ENCODE peak calls at places on chromosomes 4 and X, in four cellular contexts. One of them, this sample, is unnamed.

GRCh38 chr4:118684873-118685811 is at the start of gene METTL14:
- DNase-seq in K562: peak
- DNase-seq in SK-N-SH: peak
- DNase-seq in HepG2: peak
- DNase-seq in this sample: peak

GRCh38 chr4:11130195-11130975 is 298.3 kb downstream of the HS3ST1 start:
- DNase-seq in K562: no peak
- DNase-seq in SK-N-SH: no peak
- DNase-seq in HepG2: no peak
- DNase-seq in this sample: no peak

GRCh38 chrX:17497193-17497592 is 122.2 kb downstream of the NHS start:
- DNase-seq in K562: no peak
- DNase-seq in SK-N-SH: no peak
- DNase-seq in HepG2: no peak
- DNase-seq in this sample: no peak

GRCh38 chr4:147548251-147548650 is 67.4 kb downstream of the EDNRA start:
- DNase-seq in K562: no peak
- DNase-seq in SK-N-SH: no peak
- DNase-seq in HepG2: no peak
- DNase-seq in this sample: no peak

GRCh38 chr4:172892300-172892699 is 276.3 kb upstream of the GALNT7 start:
- DNase-seq in K562: peak
- DNase-seq in SK-N-SH: no peak
- DNase-seq in HepG2: no peak
- DNase-seq in this sample: peak

GRCh38 chrX:86383681-86384540 is 235.7 kb downstream of the DACH2 start:
- DNase-seq in K562: no peak
- DNase-seq in SK-N-SH: no peak
- DNase-seq in HepG2: no peak
- DNase-seq in this sample: no peak

GRCh38 chrX:10064736-10065135 is 92.0 kb upstream of the CLCN4 start:
- DNase-seq in K562: no peak
- DNase-seq in SK-N-SH: no peak
- DNase-seq in HepG2: no peak
- DNase-seq in this sample: no peak

GRCh38 chr4:106287353-106287969 is 28.5 kb downstream of the TBCK start:
- DNase-seq in K562: peak
- DNase-seq in SK-N-SH: no peak
- DNase-seq in HepG2: peak
- DNase-seq in this sample: no peak

GRCh38 chr4:111127842-111128241 is 505.0 kb upstream of the PITX2 start:
- DNase-seq in K562: no peak
- DNase-seq in SK-N-SH: no peak
- DNase-seq in HepG2: no peak
- DNase-seq in this sample: no peak

GRCh38 chrX:68939868-68940267 is 111.0 kb downstream of the EFNB1 start:
- DNase-seq in K562: no peak
- DNase-seq in SK-N-SH: no peak
- DNase-seq in HepG2: no peak
- DNase-seq in this sample: no peak

GRCh38 chr4:6889101-6889735 is 20.4 kb upstream of the TBC1D14 start:
- DNase-seq in K562: no peak
- DNase-seq in SK-N-SH: no peak
- DNase-seq in HepG2: no peak
- DNase-seq in this sample: no peak

GRCh38 chr4:139756391-139757180 is 91.0 kb downstream of the MGST2 start:
- DNase-seq in K562: no peak
- DNase-seq in SK-N-SH: no peak
- DNase-seq in HepG2: no peak
- DNase-seq in this sample: no peak

GRCh38 chr4:41865306-41865980 is 69.8 kb upstream of the TMEM33 start:
- DNase-seq in K562: no peak
- DNase-seq in SK-N-SH: no peak
- DNase-seq in HepG2: no peak
- DNase-seq in this sample: no peak

DNA sequence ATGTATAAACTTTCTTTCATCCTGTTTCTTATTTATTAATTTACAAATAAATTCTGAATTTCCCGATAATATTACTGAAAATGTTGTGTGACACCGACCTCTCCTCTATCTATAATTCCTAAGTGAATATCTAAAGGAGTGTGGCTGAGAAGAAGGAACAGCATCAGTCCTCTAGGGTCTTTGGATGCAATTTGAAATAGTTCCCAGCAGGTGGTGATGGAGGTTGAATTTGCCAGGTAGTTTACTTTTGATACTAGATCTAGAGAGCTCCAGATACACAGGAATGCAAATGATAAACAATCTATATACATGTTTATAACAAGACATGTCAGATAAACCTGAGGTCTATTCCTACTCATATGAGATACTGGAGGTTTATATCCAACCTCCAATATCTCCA is 305.4 kb downstream of the PCDH18 start:
- DNase-seq in K562: no peak
- DNase-seq in SK-N-SH: peak
- DNase-seq in HepG2: no peak
- DNase-seq in this sample: peak
- TF ChIP-seq RAD21 in K562: no peak
- TF ChIP-seq RAD21 in SK-N-SH: peak
- TF ChIP-seq RAD21 in HepG2: no peak
- TF ChIP-seq RAD21 in this sample: peak

GRCh38 chr4:24266951-24267577 is 317.3 kb downstream of the DHX15 start:
- DNase-seq in K562: no peak
- DNase-seq in SK-N-SH: no peak
- DNase-seq in HepG2: no peak
- DNase-seq in this sample: no peak
- TF ChIP-seq ELF1 in K562: no peak
- TF ChIP-seq ELF1 in SK-N-SH: no peak
- TF ChIP-seq ELF1 in HepG2: no peak
- TF ChIP-seq ELF1 in this sample: no peak

DNA sequence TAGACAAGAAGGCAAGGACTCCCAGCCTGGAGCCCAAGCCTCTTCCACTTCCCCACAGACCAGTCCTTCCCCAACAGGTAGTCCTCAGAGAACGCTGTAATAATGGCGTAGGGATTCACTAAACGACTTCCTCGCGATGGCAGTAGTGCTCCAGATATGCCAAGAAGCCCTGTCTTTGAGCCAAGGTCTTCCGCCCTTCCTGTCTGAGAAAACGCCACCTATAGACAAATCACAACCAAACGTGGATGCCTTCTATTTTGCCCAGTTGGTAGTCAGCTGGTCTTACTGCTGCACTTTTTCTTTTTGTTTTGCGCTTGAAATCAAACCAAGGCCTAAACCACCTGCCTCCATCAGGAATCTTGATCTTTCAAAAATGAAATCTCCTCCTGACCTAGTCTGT is 203.3 kb downstream of the OR13H1 start:
- DNase-seq in K562: no peak
- DNase-seq in SK-N-SH: peak
- DNase-seq in HepG2: no peak
- DNase-seq in this sample: no peak
- TF ChIP-seq YY1 in K562: no peak
- TF ChIP-seq YY1 in SK-N-SH: peak
- TF ChIP-seq YY1 in HepG2: no peak
- TF ChIP-seq YY1 in this sample: no peak

GRCh38 chr4:38866973-38867477 is 581 bp upstream of the FAM114A1 start:
- DNase-seq in K562: no peak
- DNase-seq in SK-N-SH: no peak
- DNase-seq in HepG2: no peak
- DNase-seq in this sample: no peak
- TF ChIP-seq RAD21 in K562: no peak
- TF ChIP-seq RAD21 in SK-N-SH: no peak
- TF ChIP-seq RAD21 in HepG2: no peak
- TF ChIP-seq RAD21 in this sample: no peak

DNA sequence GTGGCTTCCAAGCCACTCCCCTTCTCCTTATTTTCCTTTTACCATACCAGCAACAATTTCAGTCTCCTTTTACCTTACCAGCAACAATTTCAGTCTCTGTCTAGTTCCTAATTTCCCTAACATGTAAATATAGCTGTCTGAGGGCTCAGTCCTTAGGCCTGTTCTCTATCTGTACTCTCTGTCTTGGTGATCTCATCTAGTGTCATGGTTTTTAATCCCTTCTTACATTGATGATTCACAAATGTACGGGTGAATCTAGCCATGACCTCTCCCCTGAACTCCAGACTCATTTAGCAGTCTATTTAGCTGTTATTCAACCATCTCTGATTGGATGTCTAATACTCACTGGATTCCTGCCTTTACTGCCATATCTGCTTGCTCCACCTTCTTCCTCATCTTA is 7.2 kb downstream of the IL15 start:
- DNase-seq in K562: no peak
- DNase-seq in SK-N-SH: no peak
- DNase-seq in HepG2: no peak
- DNase-seq in this sample: peak
- TF ChIP-seq ELF1 in K562: no peak
- TF ChIP-seq ELF1 in SK-N-SH: no peak
- TF ChIP-seq ELF1 in HepG2: no peak
- TF ChIP-seq ELF1 in this sample: no peak

DNA sequence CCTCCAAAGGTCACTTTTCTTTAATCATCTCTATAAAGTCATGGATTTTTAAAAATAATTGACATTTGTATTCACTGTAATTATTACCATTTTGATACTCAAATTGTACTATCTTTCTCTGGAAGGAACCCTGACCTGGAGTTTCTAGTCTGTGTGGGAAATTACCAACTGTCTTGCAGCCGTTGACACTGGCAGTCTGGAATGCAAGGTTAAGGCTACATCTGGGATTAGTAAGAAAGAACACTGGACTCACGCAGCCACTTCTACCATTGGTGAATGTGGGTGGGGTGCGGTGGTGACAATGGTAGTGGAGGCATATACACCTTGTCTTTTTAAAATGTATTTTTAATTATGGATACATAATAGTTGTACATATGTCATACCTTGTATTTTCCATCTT is 40.9 kb downstream of the EGF start:
- DNase-seq in K562: no peak
- DNase-seq in SK-N-SH: no peak
- DNase-seq in HepG2: no peak
- DNase-seq in this sample: no peak
- TF ChIP-seq YY1 in K562: no peak
- TF ChIP-seq YY1 in SK-N-SH: no peak
- TF ChIP-seq YY1 in HepG2: no peak
- TF ChIP-seq YY1 in this sample: no peak

GRCh38 chrX:129647588-129648410 is 7.0 kb downstream of the APLN start:
- DNase-seq in K562: no peak
- DNase-seq in SK-N-SH: no peak
- DNase-seq in HepG2: no peak
- DNase-seq in this sample: no peak
- TF ChIP-seq RAD21 in K562: no peak
- TF ChIP-seq RAD21 in SK-N-SH: no peak
- TF ChIP-seq RAD21 in HepG2: no peak
- TF ChIP-seq RAD21 in this sample: no peak

GRCh38 chr4:72432282-72432681 is 136.7 kb downstream of the ADAMTS3 start:
- DNase-seq in K562: peak
- DNase-seq in SK-N-SH: no peak
- DNase-seq in HepG2: no peak
- DNase-seq in this sample: no peak
- TF ChIP-seq ELF1 in K562: no peak
- TF ChIP-seq ELF1 in SK-N-SH: no peak
- TF ChIP-seq ELF1 in HepG2: no peak
- TF ChIP-seq ELF1 in this sample: no peak

GRCh38 chr4:53986062-53986461 is 78.3 kb downstream of the CHIC2 start:
- DNase-seq in K562: no peak
- DNase-seq in SK-N-SH: no peak
- DNase-seq in HepG2: no peak
- DNase-seq in this sample: no peak

GRCh38 chr4:53981066-53981465 is 83.3 kb downstream of the CHIC2 start:
- DNase-seq in K562: no peak
- DNase-seq in SK-N-SH: no peak
- DNase-seq in HepG2: no peak
- DNase-seq in this sample: no peak

GRCh38 chr4:53981573-53981972 is 82.8 kb downstream of the CHIC2 start:
- DNase-seq in K562: no peak
- DNase-seq in SK-N-SH: no peak
- DNase-seq in HepG2: no peak
- DNase-seq in this sample: no peak
- TF ChIP-seq YY1 in K562: no peak
- TF ChIP-seq YY1 in SK-N-SH: no peak
- TF ChIP-seq YY1 in HepG2: no peak
- TF ChIP-seq YY1 in this sample: no peak

This sample was measured in HCT116.